ENCODE peak calls at places on chromosomes 16 and 17, in six cellular contexts. One of them, this sample, is unnamed.

GRCh38 chr16:22652463-22652845 is 141.8 kb downstream of the NPIPB5 start:
- DNase-seq in left ventricle myocardium inferior: no peak
- DNase-seq in GM12865: no peak
- DNase-seq in neural progenitor cell: no peak
- DNase-seq in breast epithelium: no peak
- DNase-seq in cardiac muscle cell: no peak
- DNase-seq in this sample: no peak

GRCh38 chr16:79026117-79026516 is 574.4 kb downstream of the MAF start:
- DNase-seq in left ventricle myocardium inferior: no peak
- DNase-seq in GM12865: no peak
- DNase-seq in neural progenitor cell: no peak
- DNase-seq in breast epithelium: no peak
- DNase-seq in cardiac muscle cell: no peak
- DNase-seq in this sample: no peak

GRCh38 chr17:5877948-5878347 is 192.2 kb upstream of the WSCD1 start:
- DNase-seq in left ventricle myocardium inferior: peak
- DNase-seq in GM12865: no peak
- DNase-seq in neural progenitor cell: no peak
- DNase-seq in breast epithelium: no peak
- DNase-seq in cardiac muscle cell: no peak
- DNase-seq in this sample: no peak

GRCh38 chr17:74337834-74338500 is 11.9 kb downstream of the KIF19 start:
- DNase-seq in left ventricle myocardium inferior: no peak
- DNase-seq in GM12865: no peak
- DNase-seq in neural progenitor cell: no peak
- DNase-seq in breast epithelium: no peak
- DNase-seq in cardiac muscle cell: no peak
- DNase-seq in this sample: no peak

GRCh38 chr17:14813649-14814048 is 451.5 kb downstream of the PMP22 start:
- DNase-seq in left ventricle myocardium inferior: no peak
- DNase-seq in GM12865: no peak
- DNase-seq in neural progenitor cell: peak
- DNase-seq in breast epithelium: no peak
- DNase-seq in cardiac muscle cell: peak
- DNase-seq in this sample: no peak

GRCh38 chr17:80005360-80006338 is 30.0 kb downstream of the TBC1D16 start:
- DNase-seq in left ventricle myocardium inferior: no peak
- DNase-seq in GM12865: peak
- DNase-seq in neural progenitor cell: peak
- DNase-seq in breast epithelium: no peak
- DNase-seq in cardiac muscle cell: peak
- DNase-seq in this sample: no peak

GRCh38 chr17:45708707-45709290 is 75.3 kb upstream of the CRHR1 start:
- DNase-seq in left ventricle myocardium inferior: no peak
- DNase-seq in GM12865: no peak
- DNase-seq in neural progenitor cell: no peak
- DNase-seq in breast epithelium: no peak
- DNase-seq in cardiac muscle cell: no peak
- DNase-seq in this sample: no peak

GRCh38 chr17:64115871-64116534 is 13.9 kb downstream of the ERN1 start:
- DNase-seq in left ventricle myocardium inferior: no peak
- DNase-seq in GM12865: no peak
- DNase-seq in neural progenitor cell: no peak
- DNase-seq in breast epithelium: no peak
- DNase-seq in cardiac muscle cell: no peak
- DNase-seq in this sample: peak

GRCh38 chr17:1766382-1767135 is 4.7 kb downstream of the SERPINF1 start:
- DNase-seq in left ventricle myocardium inferior: no peak
- DNase-seq in GM12865: no peak
- DNase-seq in neural progenitor cell: no peak
- DNase-seq in breast epithelium: no peak
- DNase-seq in cardiac muscle cell: no peak
- DNase-seq in this sample: no peak

GRCh38 chr16:84271866-84272265 is 22.8 kb upstream of the WFDC1 start:
- DNase-seq in left ventricle myocardium inferior: no peak
- DNase-seq in GM12865: no peak
- DNase-seq in neural progenitor cell: no peak
- DNase-seq in breast epithelium: no peak
- DNase-seq in cardiac muscle cell: no peak
- DNase-seq in this sample: no peak

GRCh38 chr16:2033057-2033911 is 6.6 kb downstream of the NHERF2 start:
- DNase-seq in left ventricle myocardium inferior: peak
- DNase-seq in GM12865: no peak
- DNase-seq in neural progenitor cell: peak
- DNase-seq in breast epithelium: peak
- DNase-seq in cardiac muscle cell: peak
- DNase-seq in this sample: no peak

GRCh38 chr16:2035431-2036199 is 8.9 kb downstream of the NHERF2 start:
- DNase-seq in left ventricle myocardium inferior: peak
- DNase-seq in GM12865: no peak
- DNase-seq in neural progenitor cell: peak
- DNase-seq in breast epithelium: peak
- DNase-seq in cardiac muscle cell: no peak
- DNase-seq in this sample: peak

GRCh38 chr16:2037115-2037514 is 10.4 kb downstream of the NHERF2 start:
- DNase-seq in left ventricle myocardium inferior: no peak
- DNase-seq in GM12865: no peak
- DNase-seq in neural progenitor cell: no peak
- DNase-seq in breast epithelium: no peak
- DNase-seq in cardiac muscle cell: no peak
- DNase-seq in this sample: no peak

GRCh38 chr16:2036200-2036966 is 9.7 kb downstream of the NHERF2 start:
- DNase-seq in left ventricle myocardium inferior: no peak
- DNase-seq in GM12865: no peak
- DNase-seq in neural progenitor cell: no peak
- DNase-seq in breast epithelium: no peak
- DNase-seq in cardiac muscle cell: no peak
- DNase-seq in this sample: no peak

GRCh38 chr16:2034695-2035430 is 8.2 kb downstream of the NHERF2 start:
- DNase-seq in left ventricle myocardium inferior: no peak
- DNase-seq in GM12865: no peak
- DNase-seq in neural progenitor cell: no peak
- DNase-seq in breast epithelium: no peak
- DNase-seq in cardiac muscle cell: no peak
- DNase-seq in this sample: no peak
- H3K4me3 ChIP-seq in left ventricle myocardium inferior: peak
- H3K4me3 ChIP-seq in GM12865: no peak
- H3K4me3 ChIP-seq in neural progenitor cell: no peak
- H3K4me3 ChIP-seq in breast epithelium: peak
- H3K4me3 ChIP-seq in cardiac muscle cell: no peak
- H3K4me3 ChIP-seq in this sample: peak

DNA sequence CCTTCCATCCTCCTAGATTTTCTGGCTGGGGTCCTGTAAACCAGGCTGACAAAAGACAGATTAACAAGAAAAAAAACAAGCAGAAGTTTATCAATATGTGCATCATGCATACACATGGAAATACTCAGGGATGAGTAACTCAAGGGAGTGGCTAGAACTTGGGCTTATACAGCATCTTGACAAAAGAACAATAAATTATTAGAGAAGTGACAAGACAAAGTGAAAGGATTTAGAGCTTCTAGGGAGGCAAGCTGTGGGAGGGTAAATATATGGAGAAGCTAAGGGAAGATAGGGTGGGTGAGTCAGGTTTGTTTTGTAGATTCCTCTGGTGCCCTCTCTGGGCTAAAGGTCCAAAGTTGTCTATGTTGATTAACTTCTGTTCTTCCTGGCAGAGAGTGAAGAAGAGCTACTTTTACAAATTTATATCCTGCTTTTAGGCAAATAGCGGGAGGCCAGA is 48.0 kb upstream of the NDRG4 start:
- DNase-seq in left ventricle myocardium inferior: no peak
- DNase-seq in GM12865: no peak
- DNase-seq in neural progenitor cell: no peak
- DNase-seq in breast epithelium: no peak
- DNase-seq in cardiac muscle cell: no peak
- DNase-seq in this sample: no peak
- TF ChIP-seq CTCF in left ventricle myocardium inferior: no peak
- TF ChIP-seq CTCF in GM12865: no peak
- TF ChIP-seq CTCF in neural progenitor cell: no peak
- TF ChIP-seq CTCF in breast epithelium: no peak
- TF ChIP-seq CTCF in cardiac muscle cell: no peak
- TF ChIP-seq CTCF in this sample: no peak

DNA sequence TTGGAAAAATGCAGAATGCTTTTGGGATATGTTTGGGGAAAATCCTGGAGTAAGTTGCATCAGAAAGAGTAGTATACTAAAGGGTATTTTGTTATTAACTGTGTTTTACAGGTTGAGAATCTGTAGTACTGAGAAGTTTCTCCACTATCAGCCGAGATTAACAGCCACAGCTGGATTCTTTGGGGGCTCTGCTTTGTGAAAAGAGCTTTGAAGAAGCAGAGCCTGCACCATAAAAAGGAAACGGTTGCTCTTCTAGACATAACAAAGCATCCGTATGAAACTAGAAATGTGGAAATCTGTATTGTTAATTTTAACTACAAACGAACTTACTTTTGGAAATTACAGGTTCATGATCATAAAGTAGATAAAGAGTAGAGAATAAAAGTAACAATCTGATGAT is 5.3 kb downstream of the NLK start:
- DNase-seq in left ventricle myocardium inferior: no peak
- DNase-seq in GM12865: no peak
- DNase-seq in neural progenitor cell: peak
- DNase-seq in breast epithelium: no peak
- DNase-seq in cardiac muscle cell: no peak
- DNase-seq in this sample: no peak
- H3K4me3 ChIP-seq in left ventricle myocardium inferior: no peak
- H3K4me3 ChIP-seq in GM12865: no peak
- H3K4me3 ChIP-seq in neural progenitor cell: peak
- H3K4me3 ChIP-seq in breast epithelium: no peak
- H3K4me3 ChIP-seq in cardiac muscle cell: no peak
- H3K4me3 ChIP-seq in this sample: no peak

GRCh38 chr17:58541249-58541648 is 26.8 kb upstream of the MTMR4 start:
- DNase-seq in left ventricle myocardium inferior: no peak
- DNase-seq in GM12865: peak
- DNase-seq in neural progenitor cell: peak
- DNase-seq in breast epithelium: no peak
- DNase-seq in cardiac muscle cell: no peak
- DNase-seq in this sample: no peak
- TF ChIP-seq CTCF in left ventricle myocardium inferior: peak
- TF ChIP-seq CTCF in GM12865: peak
- TF ChIP-seq CTCF in neural progenitor cell: peak
- TF ChIP-seq CTCF in breast epithelium: no peak
- TF ChIP-seq CTCF in cardiac muscle cell: peak
- TF ChIP-seq CTCF in this sample: no peak

DNA sequence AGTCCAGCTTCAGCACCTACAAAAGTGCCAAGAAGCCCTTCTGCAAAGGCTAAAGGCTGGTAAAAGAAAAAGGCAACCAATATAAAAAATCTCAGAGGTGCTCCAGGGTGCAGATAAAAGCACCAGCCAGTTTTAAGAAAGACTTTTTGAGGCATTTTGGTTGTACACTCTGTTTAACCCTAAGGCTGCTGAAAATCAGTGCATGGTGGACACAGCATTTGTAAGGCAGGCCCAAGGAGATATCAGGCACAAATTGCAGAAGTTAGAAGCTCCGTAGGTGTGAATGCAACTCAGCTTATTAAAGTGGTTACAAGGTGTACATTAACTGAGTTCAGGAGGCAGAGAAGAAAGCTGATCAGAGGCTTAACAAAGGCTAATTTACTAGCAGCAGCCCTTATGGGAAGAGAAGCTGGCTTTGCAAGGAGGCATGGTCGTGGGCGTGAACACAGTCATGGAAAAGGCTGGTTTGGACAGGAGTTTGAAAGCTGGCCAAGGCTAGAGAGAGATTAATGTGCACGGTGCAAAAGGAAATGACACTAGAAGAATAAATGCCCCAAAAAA is 21.1 kb downstream of the ACSM1 start:
- DNase-seq in left ventricle myocardium inferior: no peak
- DNase-seq in GM12865: no peak
- DNase-seq in neural progenitor cell: no peak
- DNase-seq in breast epithelium: no peak
- DNase-seq in cardiac muscle cell: no peak
- DNase-seq in this sample: no peak
- H3K4me3 ChIP-seq in left ventricle myocardium inferior: peak
- H3K4me3 ChIP-seq in GM12865: no peak
- H3K4me3 ChIP-seq in neural progenitor cell: peak
- H3K4me3 ChIP-seq in breast epithelium: peak
- H3K4me3 ChIP-seq in cardiac muscle cell: no peak
- H3K4me3 ChIP-seq in this sample: no peak

GRCh38 chr17:76432004-76432403 is 20.9 kb downstream of the UBE2O start:
- DNase-seq in left ventricle myocardium inferior: no peak
- DNase-seq in GM12865: no peak
- DNase-seq in neural progenitor cell: no peak
- DNase-seq in breast epithelium: no peak
- DNase-seq in cardiac muscle cell: no peak
- DNase-seq in this sample: no peak
- TF ChIP-seq CTCF in left ventricle myocardium inferior: no peak
- TF ChIP-seq CTCF in GM12865: no peak
- TF ChIP-seq CTCF in neural progenitor cell: no peak
- TF ChIP-seq CTCF in breast epithelium: no peak
- TF ChIP-seq CTCF in cardiac muscle cell: no peak
- TF ChIP-seq CTCF in this sample: no peak

GRCh38 chr16:85673529-85674417 is 15.0 kb downstream of the GINS2 start:
- DNase-seq in left ventricle myocardium inferior: peak
- DNase-seq in GM12865: no peak
- DNase-seq in neural progenitor cell: no peak
- DNase-seq in breast epithelium: peak
- DNase-seq in cardiac muscle cell: no peak
- DNase-seq in this sample: no peak

GRCh38 chr16:85676466-85676865 is 12.3 kb downstream of the GINS2 start:
- DNase-seq in left ventricle myocardium inferior: no peak
- DNase-seq in GM12865: no peak
- DNase-seq in neural progenitor cell: no peak
- DNase-seq in breast epithelium: no peak
- DNase-seq in cardiac muscle cell: no peak
- DNase-seq in this sample: no peak

GRCh38 chr16:85674828-85675227 is 13.9 kb downstream of the GINS2 start:
- DNase-seq in left ventricle myocardium inferior: no peak
- DNase-seq in GM12865: peak
- DNase-seq in neural progenitor cell: no peak
- DNase-seq in breast epithelium: no peak
- DNase-seq in cardiac muscle cell: no peak
- DNase-seq in this sample: no peak

GRCh38 chr16:85674418-85674755 is 14.4 kb downstream of the GINS2 start:
- DNase-seq in left ventricle myocardium inferior: no peak
- DNase-seq in GM12865: no peak
- DNase-seq in neural progenitor cell: no peak
- DNase-seq in breast epithelium: no peak
- DNase-seq in cardiac muscle cell: no peak
- DNase-seq in this sample: no peak

GRCh38 chr16:85675528-85675927 is 13.2 kb downstream of the GINS2 start:
- DNase-seq in left ventricle myocardium inferior: no peak
- DNase-seq in GM12865: no peak
- DNase-seq in neural progenitor cell: no peak
- DNase-seq in breast epithelium: no peak
- DNase-seq in cardiac muscle cell: no peak
- DNase-seq in this sample: no peak
- H3K4me3 ChIP-seq in left ventricle myocardium inferior: no peak
- H3K4me3 ChIP-seq in GM12865: no peak
- H3K4me3 ChIP-seq in neural progenitor cell: no peak
- H3K4me3 ChIP-seq in breast epithelium: no peak
- H3K4me3 ChIP-seq in cardiac muscle cell: no peak
- H3K4me3 ChIP-seq in this sample: no peak